ENCODE peak calls at places on chromosomes 6 and 20, in five cellular contexts. K, X, V, R and O are unnamed samples.
A peak's percentile ranks its signal among the peaks of the same experiment; 100 is the strongest.

GRCh38 chr6:132817554-132818403 is 3.4 kb downstream of the RPS12 start:
- DNase-seq in X (no peak), K (no peak), R (no peak), V (no peak), O (no peak)

GRCh38 chr6:193773-194310 is 98.4 kb upstream of the DUSP22 start:
- DNase-seq in K (no peak), V (peak; percentile 47), R (no peak), X (no peak), O (no peak)

GRCh38 chr6:136696783-136697364 is 95.4 kb downstream of the MAP3K5 start:
- DNase-seq in V (no peak), R (no peak), K (no peak), X (no peak), O (no peak)

GRCh38 chr6:133939778-133940667 is 13.0 kb upstream of the TBPL1 start:
- DNase-seq in X (no peak), V (no peak), K (no peak), R (no peak), O (no peak)

GRCh38 chr6:44201638-44202303 is 15.0 kb upstream of the MYMX start:
- DNase-seq in K (no peak), R (no peak), X (no peak), V (no peak), O (no peak)

GRCh38 chr6:147586044-147586443 is 77.6 kb downstream of the SAMD5 start:
- DNase-seq in R (no peak), V (no peak), K (no peak), X (no peak), O (no peak)

GRCh38 chr6:31775184-31775583 is 1.9 kb downstream of the VWA7 start:
- DNase-seq in X (no peak), V (no peak), K (no peak), R (no peak), O (no peak)

GRCh38 chr6:166204852-166205650 is 37.4 kb upstream of the TBXT start:
- DNase-seq in R (no peak), V (no peak), X (no peak), K (no peak), O (no peak)

GRCh38 chr6:188821-189655 is 103.2 kb upstream of the DUSP22 start:
- DNase-seq in R (peak; percentile 82), V (peak; percentile 83), K (peak; percentile 88), X (peak; percentile 73), O (peak; percentile 90)

GRCh38 chr20:49586967-49587587 is 19.1 kb upstream of the PTGIS start:
- DNase-seq in R (no peak), X (no peak), K (no peak), V (no peak), O (no peak)

GRCh38 chr6:136011475-136011874 is 160.0 kb downstream of the PDE7B start:
- DNase-seq in X (no peak), V (no peak), R (no peak), K (no peak), O (no peak)

GRCh38 chr6:111494951-111495350 is 11.9 kb upstream of the REV3L start:
- DNase-seq in R (no peak), V (no peak), K (no peak), X (no peak), O (no peak)

GRCh38 chr20:46735436-46735835 is 26.0 kb downstream of the SLC2A10 start:
- DNase-seq in R (no peak), K (no peak), V (no peak), X (no peak), O (no peak)

GRCh38 chr6:123661105-123661891 is 24.5 kb upstream of the TRDN start:
- DNase-seq in V (no peak), R (no peak), X (no peak), K (no peak), O (no peak)

GRCh38 chr20:16201191-16201590 is 372.1 kb downstream of the KIF16B start:
- DNase-seq in K (no peak), X (peak; percentile 13), V (no peak), R (no peak), O (no peak)

DNA sequence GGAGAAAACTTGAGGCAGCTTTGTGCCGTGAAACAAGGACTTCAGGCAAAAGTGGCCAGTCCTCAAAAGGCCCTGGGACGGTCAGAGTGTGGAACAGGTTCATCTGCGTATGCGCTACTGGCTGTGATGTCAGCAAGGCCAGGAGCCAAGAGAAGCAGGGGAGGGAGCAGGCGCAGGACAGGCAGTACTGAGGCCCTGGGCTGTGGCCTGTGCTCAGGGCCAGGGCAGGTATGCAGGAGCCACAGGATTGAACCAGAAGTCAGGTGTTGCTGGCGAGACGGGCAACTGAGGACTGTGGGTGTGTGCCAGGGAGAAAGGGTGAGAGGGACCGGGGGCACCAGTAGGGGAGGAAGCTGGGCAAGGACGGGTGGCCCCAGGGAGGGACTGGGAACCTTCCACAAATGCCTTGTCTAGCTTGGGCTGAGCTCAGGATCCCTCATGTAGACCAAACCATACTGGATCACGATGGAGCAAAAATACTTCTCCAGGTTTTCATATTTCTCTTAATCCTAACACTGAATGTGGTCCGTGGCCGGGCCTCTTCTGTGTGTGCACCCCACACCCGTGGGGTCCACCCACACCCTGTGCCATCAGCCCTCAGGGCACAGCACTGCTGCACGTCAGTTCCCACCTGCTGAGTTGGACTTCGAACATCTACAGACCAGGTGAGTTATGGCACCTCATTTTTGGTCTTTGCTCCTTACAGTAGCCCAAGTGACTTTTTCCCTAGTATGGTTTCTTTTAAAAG is 46.9 kb downstream of the GINS1 start:
- DNase-seq in K (no peak), V (no peak), X (no peak), R (no peak), O (no peak)
- TF ChIP-seq CTCF in K (no peak), V (no peak), X (no peak), R (no peak), O (no peak)

GRCh38 chr6:169838291-169839028 is 87.0 kb downstream of the ERMARD start:
- DNase-seq in X (no peak), V (no peak), R (no peak), K (no peak), O (peak; percentile 2)
- TF ChIP-seq CTCF in X (no peak), V (no peak), R (no peak), K (no peak), O (no peak)

DNA sequence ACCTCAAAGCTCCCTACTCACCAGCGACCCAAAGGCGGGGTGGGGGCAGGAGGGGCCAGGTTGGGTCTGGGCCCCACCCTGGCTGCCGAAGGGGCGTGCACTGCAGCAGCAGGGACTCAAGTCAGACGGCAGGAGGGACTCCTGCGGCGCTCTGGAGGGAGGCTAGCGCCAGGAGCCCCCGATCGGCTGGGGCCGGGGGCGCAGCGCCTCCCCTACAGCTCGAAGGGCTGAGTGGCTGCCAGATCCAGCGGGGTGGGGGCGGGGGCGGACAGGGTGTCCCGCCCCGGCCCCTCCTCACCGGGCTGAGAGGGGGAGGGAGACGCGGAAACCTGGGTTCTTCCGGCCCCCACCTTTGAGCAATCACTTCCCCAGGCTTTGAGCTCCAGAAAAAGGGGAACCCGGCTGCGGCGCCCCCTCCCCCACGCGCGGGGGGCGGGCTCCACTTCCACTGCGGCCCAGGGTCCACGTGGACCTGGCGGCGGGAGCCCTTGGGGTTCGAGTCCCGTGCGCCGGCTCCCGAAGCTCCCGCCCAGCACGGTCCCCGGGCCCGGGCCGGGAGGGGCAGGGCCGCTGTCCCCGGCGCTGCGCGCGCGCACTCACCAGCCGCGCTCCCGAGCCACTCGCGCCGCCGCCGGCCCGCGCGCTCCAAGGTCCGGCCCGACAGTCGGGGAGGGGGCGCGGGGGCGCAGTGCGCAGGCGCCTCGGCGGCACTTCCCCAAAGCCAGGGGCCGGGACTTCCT is at the start of gene RGS19:
- DNase-seq in R (peak; percentile 60), K (peak; percentile 86), V (peak; percentile 43), X (peak; percentile 72), O (peak; percentile 76)
- TF ChIP-seq CTCF in R (no peak), K (no peak), V (no peak), X (no peak), O (no peak)

DNA sequence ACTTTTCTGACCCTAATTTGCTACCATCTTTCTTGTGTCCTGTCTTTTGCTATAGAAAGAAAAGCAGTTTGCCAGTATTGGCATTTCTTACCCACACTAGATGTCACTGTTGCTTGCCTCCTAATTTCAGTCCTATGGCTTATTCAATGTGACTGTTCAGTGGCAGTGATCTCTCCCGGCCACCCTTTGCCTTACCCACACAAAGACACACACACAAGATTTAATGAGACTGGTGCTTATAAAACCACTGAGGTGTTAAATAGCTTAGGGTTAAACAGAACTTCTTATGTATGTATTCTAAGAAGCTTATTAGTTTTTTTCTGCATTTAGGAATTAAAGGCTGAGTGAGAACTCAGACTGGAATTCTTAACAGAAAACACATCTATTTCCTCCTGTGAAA is 233.6 kb upstream of the ASCC3 start:
- DNase-seq in K (peak; percentile 53), X (peak; percentile 20), V (peak; percentile 14), R (peak; percentile 22), O (peak; percentile 8)
- TF ChIP-seq CTCF in K (peak; percentile 66), X (peak; percentile 36), V (peak; percentile 71), R (peak; percentile 76), O (no peak)

DNA sequence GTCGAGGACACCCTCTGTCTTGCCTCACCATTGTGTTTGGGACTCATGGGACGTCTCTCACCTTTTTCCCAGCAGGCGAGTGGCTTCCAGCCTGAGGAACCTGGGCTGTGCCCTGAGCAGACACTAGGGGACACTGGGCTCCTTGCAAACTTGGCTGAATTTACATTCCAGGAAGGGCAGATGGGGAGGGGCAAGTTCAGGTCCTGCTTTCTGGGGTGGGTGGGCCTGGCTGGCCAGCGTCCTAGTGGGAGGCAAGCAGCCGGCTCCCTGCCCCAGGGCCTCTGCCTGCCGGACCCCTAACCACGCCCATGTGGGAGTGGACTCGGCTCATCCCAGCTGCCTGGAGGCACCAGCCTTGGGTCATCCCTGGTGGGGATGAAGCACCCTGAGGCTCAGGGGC is 48.2 kb upstream of the MLN start:
- DNase-seq in K (peak; percentile 58), X (peak; percentile 43), V (no peak), R (peak; percentile 14), O (peak; percentile 55)
- TF ChIP-seq CTCF in K (peak; percentile 46), X (peak; percentile 36), V (peak; percentile 25), R (peak; percentile 53), O (no peak)

DNA sequence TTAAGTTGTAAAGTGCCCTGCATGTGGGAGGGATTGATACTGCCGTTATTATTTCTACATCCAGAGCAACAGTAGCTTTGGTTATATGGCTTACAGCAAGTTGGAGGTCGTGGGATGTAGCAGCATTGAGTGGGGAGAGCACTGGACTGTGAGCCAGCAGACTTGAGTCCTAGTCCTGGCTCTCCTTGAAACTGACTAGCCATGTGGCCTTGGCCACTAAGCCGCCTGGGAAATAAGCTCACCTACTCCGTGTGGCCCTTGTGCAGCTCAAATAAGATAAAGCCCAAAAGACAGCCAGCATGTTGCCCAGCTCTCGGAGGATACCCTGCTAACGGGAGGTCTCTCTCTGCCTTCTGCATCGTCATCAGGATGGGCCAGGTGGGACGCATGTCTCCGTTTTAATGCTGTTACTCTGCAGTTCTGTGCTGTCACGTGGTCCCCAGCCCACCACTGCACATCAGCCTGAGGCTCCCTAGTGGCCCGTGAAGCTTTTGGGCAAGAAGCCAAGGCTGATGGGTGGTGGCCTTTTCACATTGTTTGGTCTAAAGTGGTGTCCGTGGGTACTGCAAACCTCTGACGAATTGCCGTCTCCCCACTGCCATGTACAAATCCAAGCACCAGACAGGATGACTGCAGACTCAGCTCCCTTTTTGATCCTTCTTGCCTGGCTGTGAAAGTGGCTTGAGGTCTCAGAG is 7.9 kb downstream of the EPB41L1 start:
- DNase-seq in X (no peak), R (no peak), K (no peak), V (no peak), O (no peak)
- TF ChIP-seq CTCF in X (no peak), R (no peak), K (no peak), V (no peak), O (no peak)

GRCh38 chr6:105484238-105485161 is 81.6 kb upstream of the PREP start:
- DNase-seq in X (peak; percentile 56), K (peak; percentile 58), V (no peak), R (no peak), O (no peak)
- TF ChIP-seq CTCF in X (peak; percentile 76), K (peak; percentile 85), V (peak; percentile 90), R (peak; percentile 88), O (peak; percentile 97)